ENCODE peak calls at places on chromosomes 2 and 18, in four cellular contexts. One of them, this sample, is unnamed.

GRCh38 chr2:157933549-157933948 is 57.4 kb upstream of the ACVR1 start:
- DNase-seq in activated naive CD4-positive, alpha-beta T cell: no peak
- DNase-seq in HuH-7: no peak
- DNase-seq in neural crest cell: no peak
- DNase-seq in this sample: no peak

GRCh38 chr2:234026111-234026510 is 24.4 kb upstream of the SPP2 start:
- DNase-seq in activated naive CD4-positive, alpha-beta T cell: no peak
- DNase-seq in HuH-7: no peak
- DNase-seq in neural crest cell: no peak
- DNase-seq in this sample: no peak

GRCh38 chr18:62249478-62250097 is 62.5 kb downstream of the RELCH start:
- DNase-seq in activated naive CD4-positive, alpha-beta T cell: peak; percentile 58
- DNase-seq in HuH-7: peak; percentile 9
- DNase-seq in neural crest cell: peak; percentile 60
- DNase-seq in this sample: peak; percentile 27

GRCh38 chr2:113012436-113013335 is 7.4 kb downstream of the IL36A start:
- DNase-seq in activated naive CD4-positive, alpha-beta T cell: no peak
- DNase-seq in HuH-7: no peak
- DNase-seq in neural crest cell: no peak
- DNase-seq in this sample: no peak

GRCh38 chr18:49098386-49098785 is 147.6 kb upstream of the SMAD7 start:
- DNase-seq in activated naive CD4-positive, alpha-beta T cell: no peak
- DNase-seq in HuH-7: no peak
- DNase-seq in neural crest cell: no peak
- DNase-seq in this sample: no peak

GRCh38 chr2:41160439-41160838 is 708.5 kb upstream of the SLC8A1 start:
- DNase-seq in activated naive CD4-positive, alpha-beta T cell: no peak
- DNase-seq in HuH-7: no peak
- DNase-seq in neural crest cell: no peak
- DNase-seq in this sample: no peak

GRCh38 chr2:42252464-42252863 is 83.3 kb downstream of the EML4 start:
- DNase-seq in activated naive CD4-positive, alpha-beta T cell: no peak
- DNase-seq in HuH-7: no peak
- DNase-seq in neural crest cell: peak; percentile 9
- DNase-seq in this sample: no peak

GRCh38 chr18:58768293-58768974 is 96.2 kb upstream of the ZNF532 start:
- DNase-seq in activated naive CD4-positive, alpha-beta T cell: peak; percentile 63
- DNase-seq in HuH-7: peak; percentile 74
- DNase-seq in neural crest cell: peak; percentile 82
- DNase-seq in this sample: peak; percentile 55

GRCh38 chr2:109226128-109226527 is 97.1 kb downstream of the SH3RF3 start:
- DNase-seq in activated naive CD4-positive, alpha-beta T cell: no peak
- DNase-seq in HuH-7: no peak
- DNase-seq in neural crest cell: no peak
- DNase-seq in this sample: no peak

GRCh38 chr2:12330916-12331315 is 385.8 kb upstream of the TRIB2 start:
- DNase-seq in activated naive CD4-positive, alpha-beta T cell: no peak
- DNase-seq in HuH-7: no peak
- DNase-seq in neural crest cell: no peak
- DNase-seq in this sample: no peak